ENCODE peak calls at places on chromosome 16, in nine cellular contexts. N is ovary, E is upper lobe of left lung, U is Peyer's patch, D is stomach, Z is A549, L is tibial nerve, R is uterus, I is suprapubic skin. B is an unnamed sample.

GRCh38 chr16:55406651-55407050 is 72.3 kb upstream of the MMP2 start:
- DNase-seq in N (no peak), E (no peak), U (no peak), D (no peak), Z (no peak), L (no peak), R (no peak), I (no peak), B (no peak)

GRCh38 chr16:81190667-81191066 is 47.8 kb upstream of the BCO1 start:
- DNase-seq in N (no peak), E (no peak), U (no peak), D (no peak), Z (peak; percentile 54), L (no peak), R (no peak), I (no peak), B (no peak)

GRCh38 chr16:7227193-7227825 is 105.3 kb upstream of the RBFOX1 start:
- DNase-seq in N (no peak), E (no peak), U (no peak), D (no peak), Z (no peak), L (no peak), R (no peak), I (no peak), B (no peak)

GRCh38 chr16:52825882-52826281 is 226.8 kb downstream of the CHD9NB start:
- DNase-seq in N (no peak), E (no peak), U (no peak), D (no peak), Z (no peak), L (no peak), R (no peak), I (no peak), B (peak; percentile 65)

GRCh38 chr16:59593256-59593655 is 859.1 kb upstream of the GOT2 start:
- DNase-seq in N (no peak), E (no peak), U (no peak), D (no peak), Z (no peak), L (no peak), R (no peak), I (no peak), B (no peak)

GRCh38 chr16:49800876-49801275 is 55.0 kb downstream of the ZNF423 start:
- DNase-seq in N (no peak), E (no peak), U (no peak), D (no peak), Z (no peak), L (no peak), R (no peak), I (no peak), B (no peak)

GRCh38 chr16:65249768-65250167 is 127.9 kb upstream of the CDH11 start:
- DNase-seq in N (peak; percentile 80), E (peak; percentile 22), U (no peak), D (peak; percentile 39), Z (no peak), L (peak; percentile 20), R (peak; percentile 52), I (peak; percentile 64), B (peak; percentile 53)

GRCh38 chr16:58264007-58264406 is 30.8 kb downstream of the PRSS54 start:
- DNase-seq in N (no peak), E (no peak), U (no peak), D (no peak), Z (no peak), L (no peak), R (no peak), I (no peak), B (no peak)

GRCh38 chr16:76970087-76970744 is 220.8 kb upstream of the MON1B start:
- DNase-seq in N (no peak), E (no peak), U (no peak), D (no peak), Z (peak; percentile 33), L (no peak), R (no peak), I (no peak), B (peak; percentile 56)

GRCh38 chr16:28561557-28562187 is 8.0 kb downstream of the SGF29 start:
- DNase-seq in N (no peak), E (no peak), U (no peak), D (no peak), Z (no peak), L (no peak), R (no peak), I (no peak), B (no peak)

GRCh38 chr16:11539635-11540034 is 47.1 kb downstream of the LITAF start:
- DNase-seq in N (no peak), E (no peak), U (no peak), D (no peak), Z (no peak), L (no peak), R (no peak), I (no peak), B (no peak)
- TF ChIP-seq POLR2A in N (no peak), E (no peak), U (no peak), D (no peak), Z (no peak), L (no peak), R (no peak), I (no peak), B (no peak)

GRCh38 chr16:75116081-75116910 is at the start of gene LDHD:
- DNase-seq in N (peak; percentile 79), E (peak; percentile 96), U (no peak), D (peak; percentile 94), Z (peak; percentile 86), L (peak; percentile 79), R (peak; percentile 82), I (peak; percentile 87), B (peak; percentile 91)
- TF ChIP-seq POLR2A in N (peak; percentile 41), E (no peak), U (peak; percentile 47), D (no peak), Z (no peak), L (peak; percentile 64), R (peak; percentile 58), I (no peak), B (peak; percentile 45)

GRCh38 chr16:56425439-56425832 is at the start of gene AMFR:
- DNase-seq in N (peak; percentile 74), E (peak; percentile 61), U (peak; percentile 60), D (peak; percentile 72), Z (peak; percentile 75), L (no peak), R (peak; percentile 48), I (peak; percentile 76), B (peak; percentile 67)
- TF ChIP-seq POLR2A in N (no peak), E (no peak), U (no peak), D (no peak), Z (peak; percentile 51), L (no peak), R (peak; percentile 58), I (peak; percentile 10), B (peak; percentile 67)

DNA sequence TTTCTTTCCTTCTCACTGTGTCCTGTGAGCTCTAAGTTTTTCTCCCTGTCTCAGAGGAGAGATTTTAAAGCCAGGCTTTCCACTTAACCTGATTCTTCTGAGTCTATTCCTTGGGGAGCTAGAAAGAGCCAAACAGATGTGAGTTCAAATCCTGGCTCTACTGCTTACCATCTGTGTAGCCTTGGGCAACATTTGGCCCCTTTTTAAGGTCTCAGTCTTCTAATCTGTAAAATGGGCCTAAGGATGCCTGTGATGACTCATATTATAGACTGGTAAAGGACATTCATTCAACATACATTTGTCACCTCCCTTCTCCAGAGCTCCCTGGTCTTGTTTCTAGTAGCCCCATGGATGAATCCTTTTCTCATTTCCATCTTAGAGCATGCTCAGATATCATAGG is 304.0 kb downstream of the SHISA9 start:
- DNase-seq in N (no peak), E (no peak), U (no peak), D (no peak), Z (no peak), L (no peak), R (no peak), I (no peak), B (no peak)
- TF ChIP-seq POLR2A in N (no peak), E (no peak), U (no peak), D (no peak), Z (no peak), L (no peak), R (no peak), I (no peak), B (no peak)

DNA sequence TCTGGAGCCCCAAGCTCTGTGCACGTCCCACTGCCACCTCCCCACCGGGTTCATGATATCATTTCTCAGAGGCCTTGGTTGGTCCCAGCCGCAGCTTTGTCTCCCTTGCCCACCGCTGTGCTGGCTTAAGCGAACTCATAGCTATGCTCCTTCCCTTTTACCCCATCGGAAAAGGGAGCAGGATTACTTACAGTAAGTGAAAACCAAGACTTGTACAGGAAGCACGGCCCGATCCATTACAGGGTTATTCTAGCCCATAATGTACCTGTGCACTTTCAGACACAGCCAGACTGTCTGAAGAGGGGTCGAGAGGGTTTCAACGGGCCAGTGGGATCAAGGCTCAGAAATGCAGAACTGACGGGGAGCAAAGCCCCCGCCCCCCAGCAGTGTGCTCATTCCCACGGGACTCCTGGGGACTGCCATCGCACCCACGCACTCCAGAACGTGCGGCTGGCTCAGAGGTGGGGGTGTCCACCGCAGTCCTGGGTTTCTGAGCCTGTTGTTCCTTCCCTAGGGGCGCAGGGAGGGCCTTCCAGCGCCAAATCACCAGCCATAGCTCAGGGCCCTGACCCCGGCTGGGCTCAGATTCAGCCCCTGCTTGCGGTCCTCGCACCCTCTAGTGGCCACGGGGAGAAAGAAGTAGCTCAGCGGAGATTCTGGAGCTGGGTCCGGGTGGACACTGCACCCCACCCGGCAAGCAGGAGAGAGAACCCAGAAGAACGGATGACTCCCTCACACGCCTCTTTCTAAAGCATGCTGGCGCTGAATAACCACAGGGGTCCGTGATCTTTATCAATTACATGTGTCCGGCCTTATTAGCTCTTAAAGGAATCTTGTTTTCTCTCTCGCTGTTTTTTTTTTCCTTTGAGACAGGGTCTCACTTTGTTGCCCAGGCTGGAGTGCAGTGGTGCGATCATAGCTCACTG is 44.9 kb upstream of the USP7 start:
- DNase-seq in N (peak; percentile 71), E (peak; percentile 78), U (peak; percentile 66), D (peak; percentile 83), Z (peak; percentile 97), L (peak; percentile 69), R (peak; percentile 43), I (peak; percentile 80), B (peak; percentile 82)
- TF ChIP-seq POLR2A in N (no peak), E (no peak), U (no peak), D (no peak), Z (no peak), L (no peak), R (no peak), I (no peak), B (no peak)

DNA sequence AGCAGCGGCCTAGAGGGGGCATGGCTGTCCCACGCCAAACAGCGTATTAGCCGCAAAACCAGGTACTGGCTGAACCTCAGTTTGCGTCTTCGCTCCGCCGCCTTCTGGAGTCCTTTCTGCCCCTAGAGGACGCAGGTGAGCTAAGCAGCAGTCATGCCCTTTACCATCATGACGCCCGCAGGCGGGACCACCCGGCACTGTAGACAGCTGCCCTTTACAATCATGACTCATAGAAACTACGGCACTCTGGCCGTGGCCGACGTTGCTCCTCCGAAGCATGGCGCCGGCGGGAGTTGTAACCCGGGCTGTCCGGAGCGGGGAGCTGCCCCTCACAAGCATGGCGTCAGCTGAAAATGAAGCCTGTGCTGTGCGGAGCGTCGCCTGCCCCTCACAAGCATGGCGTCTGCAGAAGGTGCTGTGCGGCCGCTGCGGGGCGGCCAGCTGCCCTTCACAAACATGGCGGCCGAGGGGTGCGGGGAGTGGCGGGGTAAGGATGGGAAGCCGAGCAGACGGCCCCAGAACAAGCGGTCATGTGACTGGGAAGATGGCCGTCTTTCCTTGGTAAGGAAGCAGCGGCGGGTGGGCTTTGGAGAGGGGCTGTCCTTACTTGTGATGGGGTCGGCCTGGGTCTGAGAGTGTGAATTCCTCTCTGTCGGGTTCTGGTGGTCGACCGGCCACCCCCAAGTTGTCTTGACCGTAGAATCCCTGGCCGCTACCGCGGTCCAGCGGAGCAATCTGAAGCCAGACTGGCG is at the start of gene VPS35L:
- DNase-seq in N (peak; percentile 99), E (peak; percentile 98), U (peak; percentile 93), D (peak; percentile 97), Z (peak; percentile 98), L (peak; percentile 94), R (peak; percentile 98), I (peak; percentile 97), B (peak; percentile 98)
- TF ChIP-seq POLR2A in N (no peak), E (no peak), U (peak; percentile 29), D (no peak), Z (peak; percentile 70), L (peak; percentile 55), R (peak; percentile 54), I (peak; percentile 25), B (no peak)

B was measured in adrenal gland.